ENCODE peak calls at places on chromosomes 3 and 15, in nine cellular contexts. N is BE2C, R is heart right ventricle, I is SK-N-SH, Z is adrenal gland, U is psoas muscle, M is left ventricle myocardium inferior, E is bronchial epithelial cell, J is esophagus squamous epithelium. T is an unnamed sample.
A peak's percentile ranks its signal among the peaks of the same experiment; 100 is the strongest.

GRCh38 chr3:171811059-171811912 is 1.0 kb upstream of the PLD1 start:
- DNase-seq in N (no peak), Z (no peak), R (no peak), I (peak; percentile 12), M (no peak), E (peak; percentile 98), J (no peak), U (no peak), T (peak; percentile 99)

GRCh38 chr3:150407051-150407817 is 864 bp upstream of the TSC22D2 start:
- DNase-seq in I (peak; percentile 26), E (no peak), J (no peak), N (no peak), R (no peak), U (no peak), Z (peak; percentile 36), M (no peak), T (peak; percentile 57)

GRCh38 chr3:122533931-122534334 is 19.2 kb upstream of the KPNA1 start:
- DNase-seq in E (peak; percentile 98), I (no peak), N (peak; percentile 15), J (no peak), Z (peak; percentile 39), R (no peak), U (no peak), M (no peak), T (peak; percentile 62)

GRCh38 chr3:185753354-185753753 is 71.5 kb downstream of the IGF2BP2 start:
- DNase-seq in E (no peak), U (no peak), J (no peak), R (no peak), Z (no peak), N (no peak), M (no peak), I (no peak), T (no peak)

GRCh38 chr3:17806201-17806600 is 63.8 kb upstream of the TBC1D5 start:
- DNase-seq in J (no peak), M (no peak), Z (no peak), E (no peak), R (no peak), U (no peak), N (no peak), I (no peak), T (no peak)

GRCh38 chr3:133644768-133645167 is 17.0 kb downstream of the TOPBP1 start:
- DNase-seq in N (no peak), Z (no peak), M (no peak), U (no peak), J (no peak), R (no peak), I (no peak), E (peak; percentile 71), T (peak; percentile 86)

GRCh38 chr3:128174645-128175590 is 21.6 kb downstream of the EEFSEC start:
- DNase-seq in U (no peak), M (no peak), N (no peak), R (no peak), Z (no peak), J (no peak), E (no peak), I (no peak), T (peak; percentile 47)

GRCh38 chr15:80780416-80781221 is 1.4 kb downstream of the CEMIP start:
- DNase-seq in U (peak; percentile 58), N (peak; percentile 24), R (peak; percentile 63), E (peak; percentile 20), Z (peak; percentile 30), M (peak; percentile 53), I (peak; percentile 64), J (no peak), T (peak; percentile 68)

GRCh38 chr3:127184870-127185216 is 8.1 kb upstream of the PRR23E start:
- DNase-seq in M (no peak), J (no peak), Z (no peak), U (no peak), I (no peak), R (no peak), E (no peak), N (no peak), T (no peak)

GRCh38 chr3:185688808-185689207 is 102.7 kb downstream of the SENP2 start:
- DNase-seq in I (peak; percentile 27), N (no peak), R (no peak), Z (peak; percentile 79), M (no peak), U (no peak), E (peak; percentile 99), J (no peak), T (peak; percentile 97)

GRCh38 chr3:189806171-189806951 is 175.2 kb downstream of the TP63 start:
- DNase-seq in R (no peak), N (no peak), I (no peak), M (no peak), Z (no peak), E (no peak), U (no peak), J (no peak), T (no peak)

GRCh38 chr3:45486136-45486535 is 97.8 kb downstream of the LARS2 start:
- DNase-seq in M (no peak), R (no peak), I (no peak), N (no peak), U (no peak), E (no peak), Z (no peak), J (no peak), T (peak; percentile 81)

GRCh38 chr15:62945063-62945462 is 97.5 kb upstream of the TPM1 start:
- DNase-seq in N (no peak), R (no peak), Z (no peak), E (no peak), U (no peak), J (no peak), M (no peak), I (no peak), T (no peak)

GRCh38 chr15:58182460-58183163 is 44.4 kb downstream of the AQP9 start:
- DNase-seq in R (peak; percentile 41), Z (peak; percentile 46), E (peak; percentile 52), N (peak; percentile 74), U (peak; percentile 57), M (peak; percentile 30), I (peak; percentile 73), J (no peak), T (peak; percentile 71)

GRCh38 chr15:91183630-91184029 is 83.6 kb downstream of the SV2B start:
- DNase-seq in U (no peak), R (no peak), E (no peak), M (no peak), J (no peak), Z (no peak), I (no peak), N (no peak), T (no peak)

GRCh38 chr3:107710851-107711250 is 188.1 kb downstream of the BBX start:
- DNase-seq in J (no peak), M (peak; percentile 44), Z (peak; percentile 86), I (no peak), U (peak; percentile 84), N (no peak), E (peak; percentile 38), R (peak; percentile 35), T (peak; percentile 47)

DNA sequence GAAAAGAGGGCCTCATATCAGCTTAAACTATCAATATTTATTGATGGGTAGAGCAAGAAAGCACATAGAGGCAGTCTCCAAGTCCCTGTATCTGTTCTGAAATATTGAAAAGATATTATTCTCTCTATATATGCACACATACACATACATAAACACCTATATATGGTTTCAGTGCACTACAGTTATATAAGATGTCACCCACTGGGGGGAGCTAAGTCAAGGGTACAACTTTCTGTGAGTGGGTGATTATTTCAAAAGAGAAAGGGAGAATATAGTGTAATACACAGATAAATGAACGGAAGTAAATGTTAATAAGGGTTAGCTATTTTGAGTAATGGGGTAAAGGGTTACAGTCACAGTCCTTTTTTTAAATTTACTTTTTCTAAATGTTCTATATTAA is 8.8 kb downstream of the SNTN start:
- DNase-seq in Z (no peak), U (no peak), J (no peak), M (no peak), N (peak; percentile 11), E (peak; percentile 18), R (no peak), I (no peak), T (peak; percentile 8)
- TF ChIP-seq CTCF in Z (no peak), U (no peak), J (no peak), M (no peak), N (peak; percentile 48), E (no peak), R (no peak), I (peak; percentile 47), T (peak; percentile 25)

GRCh38 chr3:139180489-139180888 is 135.8 kb upstream of the PRR23C start:
- DNase-seq in N (no peak), R (no peak), Z (no peak), J (no peak), E (no peak), M (no peak), I (no peak), U (no peak), T (no peak)
- H3K4me3 ChIP-seq in N (no peak overlapping the region), R (no peak overlapping the region), Z (no peak overlapping the region), J (no peak overlapping the region), E (no peak overlapping the region), M (no peak overlapping the region), I (no peak overlapping the region), U (no peak overlapping the region), T (no peak overlapping the region)

DNA sequence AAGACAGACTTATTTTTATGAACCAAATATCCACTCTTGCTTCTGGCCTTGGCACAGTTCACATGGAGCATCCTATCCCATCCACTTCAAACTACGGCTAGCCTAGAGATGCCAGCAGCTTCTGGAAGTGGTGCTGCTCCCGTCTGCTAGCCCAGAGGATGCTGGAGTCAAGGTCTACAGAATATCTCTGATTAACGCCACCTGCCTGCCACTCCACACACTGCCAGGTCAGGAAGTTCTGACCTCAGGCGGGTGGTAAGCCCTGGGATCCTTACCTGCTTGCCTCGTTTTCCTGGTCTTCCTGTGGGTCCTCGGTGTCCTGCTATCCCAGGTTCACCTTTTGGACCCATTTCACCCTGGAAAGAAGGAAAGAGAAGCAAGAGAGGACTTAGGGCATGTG is 42.9 kb downstream of the EAF1 start:
- DNase-seq in M (no peak), J (no peak), U (no peak), R (no peak), Z (no peak), N (no peak), I (no peak), E (no peak), T (no peak)
- TF ChIP-seq CTCF in M (no peak), J (no peak), U (no peak), R (no peak), Z (no peak), N (no peak), I (no peak), E (peak; percentile 15), T (no peak)

GRCh38 chr3:58071480-58071971 is 63.3 kb downstream of the FLNB start:
- DNase-seq in J (no peak), E (no peak), R (no peak), N (no peak), Z (no peak), U (no peak), M (no peak), I (no peak), T (no peak)

GRCh38 chr3:58074126-58074715 is 66.0 kb downstream of the FLNB start:
- DNase-seq in M (no peak), I (no peak), J (no peak), Z (no peak), N (no peak), U (no peak), R (no peak), E (no peak), T (no peak)

GRCh38 chr3:58074997-58075396 is 66.8 kb downstream of the FLNB start:
- DNase-seq in J (no peak), U (no peak), N (no peak), R (no peak), Z (no peak), E (no peak), M (no peak), I (no peak), T (no peak)

GRCh38 chr3:58073315-58074125 is 65.3 kb downstream of the FLNB start:
- DNase-seq in E (no peak), M (no peak), Z (no peak), R (no peak), I (no peak), U (no peak), N (no peak), J (no peak), T (no peak)

GRCh38 chr3:58072046-58072445 is 63.8 kb downstream of the FLNB start:
- DNase-seq in I (no peak), U (no peak), J (no peak), E (peak; percentile 30), N (no peak), Z (no peak), M (no peak), R (no peak), T (no peak)
- H3K4me3 ChIP-seq in I (no peak overlapping the region), U (no peak overlapping the region), J (no peak overlapping the region), E (no peak overlapping the region), N (no peak overlapping the region), Z (no peak overlapping the region), M (no peak overlapping the region), R (no peak overlapping the region), T (no peak overlapping the region)

T was measured in fibroblast of pulmonary artery.